ENCODE peak calls at places on chromosomes 2 and 18, in four cellular contexts. J is CD4-positive, alpha-beta T cell; K is AG04450; H is fibroblast of mammary gland. W is an unnamed sample.

GRCh38 chr18:80103231-80103630 is 5.8 kb upstream of the ADNP2 start:
- DNase-seq in J (no peak), K (no peak), H (peak; percentile 84), W (no peak)

GRCh38 chr18:69878534-69878933 is 69.1 kb downstream of the CD226 start:
- DNase-seq in J (no peak), K (no peak), H (no peak), W (no peak)

GRCh38 chr2:120305296-120305695 is 40.6 kb upstream of the INHBB start:
- DNase-seq in J (no peak), K (no peak), H (no peak), W (no peak)

GRCh38 chr2:73260338-73260984 is 23.8 kb downstream of the FBXO41 start:
- DNase-seq in J (no peak), K (no peak), H (peak; percentile 49), W (peak; percentile 71)

GRCh38 chr2:56448403-56448998 is 264.7 kb downstream of the CCDC85A start:
- DNase-seq in J (no peak), K (no peak), H (no peak), W (peak; percentile 16)

GRCh38 chr2:216635701-216636541 is 2.7 kb downstream of the IGFBP2 start:
- DNase-seq in J (no peak), K (no peak), H (no peak), W (peak; percentile 50)

GRCh38 chr2:74831693-74832530 is 2.0 kb upstream of the HK2 start:
- DNase-seq in J (no peak), K (no peak), H (peak; percentile 60), W (no peak)

GRCh38 chr2:238030422-238031155 is 30.2 kb upstream of the SCLY start:
- DNase-seq in J (no peak), K (no peak), H (no peak), W (no peak)

GRCh38 chr18:39806519-39806918 is 2148.5 kb upstream of the PIK3C3 start:
- DNase-seq in J (no peak), K (no peak), H (peak; percentile 66), W (no peak)

GRCh38 chr2:223896751-223897320 is 48.3 kb downstream of the WDFY1 start:
- DNase-seq in J (no peak), K (no peak), H (peak; percentile 42), W (no peak)

GRCh38 chr2:130749641-130750040 is 5.7 kb upstream of the AMER3 start:
- DNase-seq in J (no peak), K (no peak), H (no peak), W (no peak)

GRCh38 chr18:3265564-3266033 is 3.7 kb downstream of the MYL12B start:
- DNase-seq in J (no peak), K (no peak), H (peak; percentile 48), W (no peak)

GRCh38 chr2:43225788-43226557 is 433 bp downstream of the ZFP36L2 start:
- DNase-seq in J (peak; percentile 48), K (no peak), H (peak; percentile 42), W (peak; percentile 70)

GRCh38 chr2:58449286-58450010 is 208.3 kb upstream of the FANCL start:
- DNase-seq in J (no peak), K (no peak), H (no peak), W (no peak)
- TF ChIP-seq CTCF in J (no peak), K (no peak), H (no peak), W (no peak)

GRCh38 chr18:58766164-58766563 is 94.9 kb downstream of the MALT1 start:
- DNase-seq in J (no peak), K (no peak), H (no peak), W (no peak)

GRCh38 chr18:58772161-58772560 is 92.5 kb upstream of the ZNF532 start:
- DNase-seq in J (no peak), K (no peak), H (no peak), W (no peak)

GRCh38 chr18:58762781-58763171 is 91.5 kb downstream of the MALT1 start:
- DNase-seq in J (no peak), K (no peak), H (no peak), W (no peak)

GRCh38 chr18:58769321-58769720 is 95.4 kb upstream of the ZNF532 start:
- DNase-seq in J (no peak), K (no peak), H (no peak), W (no peak)

DNA sequence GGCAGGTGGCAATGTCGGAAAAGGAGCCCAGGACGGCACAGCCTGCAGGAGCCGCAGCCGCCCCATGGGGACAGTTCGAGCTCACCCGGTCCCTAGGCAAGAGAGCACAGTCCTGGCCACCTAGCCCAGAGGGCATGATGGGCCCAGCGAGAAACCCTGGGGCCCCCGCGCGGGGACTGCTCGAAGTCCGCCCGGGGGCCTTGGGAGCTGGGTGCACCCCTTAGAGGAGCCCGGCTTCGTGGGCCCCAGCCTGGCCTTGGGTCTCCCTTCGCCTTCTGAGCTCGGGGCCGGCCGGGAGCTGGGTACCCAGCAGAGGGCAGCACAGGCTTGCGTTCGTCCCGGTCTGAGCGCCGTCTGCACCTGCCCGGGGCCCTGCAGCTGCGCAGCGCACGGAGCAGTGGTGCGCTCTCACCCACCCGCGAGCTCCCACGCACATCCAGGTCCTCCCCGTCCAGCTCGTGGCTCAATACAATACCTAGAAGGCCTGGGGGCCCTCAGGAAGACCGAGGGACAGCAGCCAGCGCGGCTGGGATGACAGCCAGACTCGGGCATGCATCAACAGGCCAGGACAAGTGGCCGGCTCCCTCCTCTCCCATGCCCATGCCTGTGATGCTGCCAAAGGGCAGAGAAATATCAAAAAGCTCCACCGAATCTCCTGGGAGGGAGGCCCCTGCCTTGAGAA is 96.2 kb upstream of the ZNF532 start:
- DNase-seq in J (peak; percentile 63), K (no peak), H (peak; percentile 37), W (peak; percentile 87)
- TF ChIP-seq CTCF in J (peak; percentile 67), K (peak; percentile 83), H (peak; percentile 58), W (peak; percentile 89)

GRCh38 chr18:50051288-50051687 is 143.7 kb downstream of the MYO5B start:
- DNase-seq in J (no peak), K (no peak), H (peak; percentile 14), W (no peak)
- TF ChIP-seq CTCF in J (no peak), K (peak; percentile 14), H (peak; percentile 34), W (no peak)

DNA sequence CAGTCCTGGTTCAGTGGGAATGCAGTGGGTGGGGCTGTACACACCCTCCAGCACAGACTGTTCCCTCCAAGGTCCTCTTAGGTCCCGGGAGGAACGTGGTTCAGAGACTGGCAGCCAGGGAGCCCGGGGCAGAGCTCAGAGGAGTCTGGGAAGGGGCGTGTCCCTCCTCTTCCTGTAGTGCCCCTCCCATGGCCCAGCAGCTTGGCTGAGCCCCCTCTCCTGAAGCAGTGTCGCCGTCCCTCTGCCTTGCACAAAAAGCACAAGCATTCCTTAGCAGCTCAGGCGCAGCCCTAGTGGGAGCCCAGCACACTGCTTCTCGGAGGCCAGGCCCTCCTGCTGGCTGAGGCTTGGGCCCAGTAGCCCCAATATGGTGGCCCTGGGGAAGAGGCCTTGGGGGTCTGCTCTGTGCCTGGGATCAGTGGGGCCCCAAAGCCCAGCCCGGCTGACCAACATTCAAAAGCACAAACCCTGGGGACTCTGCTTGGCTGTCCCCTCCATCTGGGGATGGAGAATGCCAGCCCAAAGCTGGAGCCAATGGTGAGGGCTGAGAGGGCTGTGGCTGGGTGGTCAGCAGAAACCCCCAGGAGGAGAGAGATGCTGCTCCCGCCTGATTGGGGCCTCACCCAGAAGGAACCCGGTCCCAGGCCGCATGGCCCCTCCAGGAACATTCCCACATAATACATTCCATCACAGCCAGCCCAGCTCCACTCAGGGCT is 17.5 kb upstream of the FAHD2A start:
- DNase-seq in J (no peak), K (no peak), H (peak; percentile 3), W (peak; percentile 16)
- TF ChIP-seq CTCF in J (no peak), K (no peak), H (no peak), W (no peak)

GRCh38 chr18:75307530-75307929 is 96.9 kb downstream of the TSHZ1 start:
- DNase-seq in J (no peak), K (no peak), H (no peak), W (no peak)

GRCh38 chr18:75314117-75314516 is 103.5 kb downstream of the TSHZ1 start:
- DNase-seq in J (no peak), K (no peak), H (no peak), W (no peak)

GRCh38 chr18:75304678-75305557 is 94.3 kb downstream of the TSHZ1 start:
- DNase-seq in J (no peak), K (no peak), H (no peak), W (no peak)

GRCh38 chr18:75305984-75306383 is 95.4 kb downstream of the TSHZ1 start:
- DNase-seq in J (no peak), K (no peak), H (no peak), W (no peak)

DNA sequence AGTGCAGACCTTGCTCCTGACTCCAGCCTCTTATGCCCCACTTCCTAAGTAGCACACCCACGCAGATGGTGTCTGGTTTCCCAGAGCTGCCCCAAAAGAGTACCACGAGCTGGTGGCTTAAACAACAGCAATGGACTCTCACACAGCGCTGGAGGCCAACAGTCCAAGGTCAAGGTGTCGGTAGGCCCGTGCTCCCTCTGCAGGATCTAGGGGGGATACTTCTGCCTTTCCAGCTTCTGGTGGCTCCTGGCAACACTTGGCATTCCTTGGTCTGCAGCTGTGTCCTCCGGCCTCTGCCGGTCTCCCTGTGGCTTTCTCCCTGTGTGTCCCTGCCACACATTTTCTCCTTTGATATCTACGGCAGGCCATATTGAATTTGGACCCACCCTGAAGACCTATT is 99.0 kb downstream of the TSHZ1 start:
- DNase-seq in J (no peak), K (no peak), H (no peak), W (no peak)
- TF ChIP-seq CTCF in J (no peak), K (no peak), H (no peak), W (no peak)

GRCh38 chr2:134724341-134724740 is 5.5 kb upstream of the TMEM163 start:
- DNase-seq in J (no peak), K (no peak), H (no peak), W (no peak)

GRCh38 chr2:134718956-134719814 is at the start of gene TMEM163:
- DNase-seq in J (no peak), K (no peak), H (no peak), W (peak; percentile 63)

GRCh38 chr2:134718095-134718955 is 475 bp downstream of the TMEM163 start:
- DNase-seq in J (no peak), K (no peak), H (no peak), W (peak; percentile 55)

GRCh38 chr2:134721596-134721995 is 2.8 kb upstream of the TMEM163 start:
- DNase-seq in J (no peak), K (no peak), H (no peak), W (no peak)

GRCh38 chr2:134722728-134723127 is 3.9 kb upstream of the TMEM163 start:
- DNase-seq in J (no peak), K (no peak), H (no peak), W (no peak)
- TF ChIP-seq CTCF in J (no peak), K (peak; percentile 24), H (peak; percentile 19), W (peak; percentile 43)

W was measured in nephron progenitor cell.